ENCODE peak calls at places on chromosome 22, in seven cellular contexts. V is GM20000, C is prostate gland, M is stomach, B is tibial artery, U is left ventricle myocardium inferior, Z is SK-N-SH. L is an unnamed sample.
A peak's percentile ranks its signal among the peaks of the same experiment; 100 is the strongest.

GRCh38 chr22:47210112-47210657 is 447.7 kb downstream of the TBC1D22A start:
- DNase-seq in V (no peak), C (no peak), M (peak; percentile 11), B (no peak), U (no peak), Z (no peak), L (no peak)

GRCh38 chr22:45626198-45626651 is 45.4 kb upstream of the ATXN10 start:
- DNase-seq in V (no peak), C (peak; percentile 87), M (peak; percentile 63), B (no peak), U (no peak), Z (no peak), L (no peak)

GRCh38 chr22:35620624-35621245 is 3.6 kb upstream of the MB start:
- DNase-seq in V (no peak), C (no peak), M (no peak), B (no peak), U (no peak), Z (peak; percentile 77), L (no peak)

GRCh38 chr22:48503876-48504275 is 1323.8 kb downstream of the BRD1 start:
- DNase-seq in V (no peak), C (no peak), M (no peak), B (no peak), U (no peak), Z (no peak), L (no peak)

GRCh38 chr22:23575601-23576000 is 4.5 kb downstream of the IGLL1 start:
- DNase-seq in V (no peak), C (no peak), M (no peak), B (no peak), U (no peak), Z (no peak), L (no peak)

GRCh38 chr22:46147471-46148267 is 2.7 kb upstream of the PPARA start:
- DNase-seq in V (no peak), C (no peak), M (no peak), B (no peak), U (peak; percentile 69), Z (no peak), L (no peak)

GRCh38 chr22:48444320-48445112 is 1383.2 kb downstream of the BRD1 start:
- DNase-seq in V (peak; percentile 50), C (no peak), M (no peak), B (no peak), U (no peak), Z (no peak), L (no peak)

GRCh38 chr22:48438791-48439559 is 1388.7 kb downstream of the BRD1 start:
- DNase-seq in V (no peak), C (no peak), M (no peak), B (no peak), U (no peak), Z (no peak), L (no peak)

GRCh38 chr22:27241430-27242110 is 560.0 kb downstream of the MN1 start:
- DNase-seq in V (no peak), C (no peak), M (peak; percentile 43), B (no peak), U (peak; percentile 37), Z (peak; percentile 74), L (no peak)

GRCh38 chr22:20241579-20242392 is 26.3 kb downstream of the RTN4R start:
- DNase-seq in V (no peak), C (no peak), M (no peak), B (no peak), U (no peak), Z (no peak), L (no peak)

GRCh38 chr22:29117799-29118477 is 45.1 kb downstream of the KREMEN1 start:
- DNase-seq in V (no peak), C (no peak), M (no peak), B (no peak), U (no peak), Z (no peak), L (no peak)

GRCh38 chr22:44451016-44451415 is 47.0 kb downstream of the RTL6 start:
- DNase-seq in V (no peak), C (no peak), M (peak; percentile 19), B (no peak), U (no peak), Z (no peak), L (no peak)

GRCh38 chr22:27851974-27852713 is 50.6 kb upstream of the MN1 start:
- DNase-seq in V (no peak), C (no peak), M (no peak), B (no peak), U (no peak), Z (peak; percentile 74), L (no peak)

GRCh38 chr22:27598792-27599191 is 202.8 kb downstream of the MN1 start:
- DNase-seq in V (no peak), C (no peak), M (no peak), B (no peak), U (no peak), Z (no peak), L (no peak)

GRCh38 chr22:30640361-30640760 is 4.8 kb downstream of the SLC35E4 start:
- DNase-seq in V (no peak), C (no peak), M (no peak), B (no peak), U (no peak), Z (no peak), L (no peak)

GRCh38 chr22:27212617-27213177 is 555.3 kb downstream of the MIAT start:
- DNase-seq in V (no peak), C (peak; percentile 31), M (no peak), B (peak; percentile 95), U (peak; percentile 33), Z (no peak), L (peak; percentile 48)

DNA sequence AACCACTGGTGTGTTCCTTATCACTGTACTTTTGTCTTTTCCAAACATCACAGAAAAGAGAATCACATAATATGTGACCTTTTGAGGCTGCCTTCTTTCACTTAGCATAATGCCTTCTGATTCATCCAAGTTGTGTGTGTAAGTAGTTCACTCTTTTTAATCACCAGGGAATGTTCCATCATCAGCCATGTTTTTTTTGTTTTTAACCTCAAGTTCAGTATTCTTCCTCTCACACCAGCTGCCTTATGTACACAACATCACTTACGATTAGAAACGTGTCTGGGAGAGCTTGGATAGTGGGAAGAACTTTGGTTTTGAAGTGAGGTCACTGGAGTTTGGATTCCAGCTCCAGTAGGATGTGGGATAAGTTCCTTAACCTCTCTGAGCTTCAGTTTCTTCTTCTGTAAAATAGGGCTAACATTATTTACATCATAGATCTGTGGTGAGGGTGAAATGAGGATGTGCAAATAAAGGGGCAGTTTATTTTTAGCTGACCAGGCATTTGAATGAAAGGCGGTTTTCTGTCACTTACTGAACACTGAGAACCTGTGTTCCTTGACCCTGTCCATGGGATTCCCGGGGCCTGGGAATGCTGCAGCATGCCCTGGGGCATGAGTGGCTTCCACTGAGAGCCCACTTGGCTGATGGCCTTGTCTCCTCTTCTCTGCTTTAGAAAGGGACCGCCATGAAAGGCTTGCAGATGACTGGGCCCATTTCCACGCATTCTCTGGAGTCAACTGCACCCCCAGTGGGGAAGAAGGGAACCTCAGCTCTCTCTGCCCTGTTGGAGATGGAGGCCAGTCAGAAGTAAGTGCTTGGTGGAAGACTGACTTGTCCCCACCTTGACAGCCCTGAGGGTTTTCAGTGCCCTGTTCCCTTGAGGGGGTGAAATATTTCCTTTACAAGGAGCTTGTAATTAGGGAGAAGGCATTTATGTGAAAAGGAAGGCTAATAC is 92.6 kb downstream of the DEPDC5 start:
- DNase-seq in V (peak; percentile 34), C (no peak), M (no peak), B (no peak), U (no peak), Z (peak; percentile 25), L (no peak)
- TF ChIP-seq CTCF in V (no peak), C (no peak), M (no peak), B (no peak), U (peak; percentile 10), Z (peak; percentile 45), L (peak; percentile 16)

DNA sequence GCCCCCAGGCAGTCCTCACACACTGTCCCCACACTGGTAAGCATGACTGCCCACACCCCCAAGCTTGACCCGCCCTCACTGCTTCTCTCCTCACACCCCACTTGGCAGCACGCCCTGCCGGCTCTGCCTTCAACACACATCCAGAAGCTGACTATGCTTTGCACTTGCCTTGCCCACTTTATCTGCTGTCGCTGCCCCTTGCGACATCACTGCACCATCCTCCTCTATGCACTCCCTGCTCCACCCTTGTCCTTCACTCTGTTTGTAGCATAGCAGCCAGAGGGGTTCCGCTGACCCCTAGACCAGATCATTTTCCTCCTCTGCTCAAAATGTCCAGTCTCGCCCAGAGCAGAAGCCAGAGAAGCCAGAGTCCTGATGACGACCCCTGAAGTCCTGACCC is 25.3 kb upstream of the SLC25A1 start:
- DNase-seq in V (no peak), C (no peak), M (no peak), B (no peak), U (no peak), Z (no peak), L (no peak)
- TF ChIP-seq CTCF in V (no peak), C (no peak), M (no peak), B (no peak), U (no peak), Z (no peak), L (no peak)

DNA sequence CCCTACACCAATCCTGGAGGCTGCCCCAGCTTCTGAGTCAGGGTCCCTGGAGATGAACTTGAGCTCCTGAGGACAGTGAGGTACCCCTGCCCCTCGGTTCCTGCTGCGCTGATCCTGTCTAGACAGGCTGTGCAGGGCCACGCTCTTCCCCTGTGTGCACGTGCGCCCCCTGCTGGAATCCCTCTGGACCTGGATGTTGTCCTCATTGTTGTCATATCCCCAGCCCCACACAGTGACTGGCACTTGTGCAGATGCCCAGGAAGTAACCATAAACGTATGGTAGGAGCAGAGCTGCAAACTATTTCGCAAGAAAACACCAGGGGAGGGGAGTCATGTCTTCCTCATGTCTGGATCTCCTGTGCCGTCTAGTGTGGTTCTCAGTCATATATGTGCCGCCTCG is 114.7 kb downstream of the CRYBB2 start:
- DNase-seq in V (peak; percentile 54), C (peak; percentile 38), M (peak; percentile 72), B (no peak), U (peak; percentile 28), Z (no peak), L (peak; percentile 97)
- TF ChIP-seq CTCF in V (peak; percentile 30), C (peak; percentile 41), M (no peak), B (no peak), U (peak; percentile 55), Z (peak; percentile 35), L (peak; percentile 60)

GRCh38 chr22:22460060-22460459 is 48.5 kb downstream of the ZNF280B start:
- DNase-seq in V (no peak), C (no peak), M (no peak), B (no peak), U (no peak), Z (no peak), L (no peak)

GRCh38 chr22:22460635-22461034 is 47.9 kb downstream of the ZNF280B start:
- DNase-seq in V (no peak), C (no peak), M (no peak), B (no peak), U (no peak), Z (peak; percentile 10), L (no peak)

GRCh38 chr22:22461583-22461982 is 47.0 kb downstream of the ZNF280B start:
- DNase-seq in V (no peak), C (no peak), M (no peak), B (no peak), U (no peak), Z (no peak), L (no peak)

GRCh38 chr22:22462813-22463567 is 45.6 kb downstream of the ZNF280B start:
- DNase-seq in V (no peak), C (no peak), M (no peak), B (no peak), U (no peak), Z (peak; percentile 14), L (no peak)

DNA sequence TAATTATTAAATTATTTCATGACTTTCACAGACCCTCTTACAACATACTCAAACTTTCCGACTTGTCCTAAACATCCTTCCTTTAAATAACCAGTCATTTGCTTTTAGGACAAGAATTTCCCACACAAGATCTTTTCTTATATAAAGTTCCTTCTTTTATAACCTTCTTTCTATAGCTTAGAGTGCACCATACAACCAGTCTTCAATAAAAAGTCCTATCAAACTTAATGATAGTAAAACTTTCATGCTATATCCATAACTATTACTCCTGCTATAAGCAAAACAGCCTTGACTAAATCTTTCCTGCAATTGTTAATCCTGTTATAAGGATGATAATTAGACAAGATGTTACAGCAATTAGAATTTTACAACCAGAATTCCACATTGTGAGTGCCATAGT is 47.4 kb downstream of the ZNF280B start:
- DNase-seq in V (no peak), C (no peak), M (no peak), B (no peak), U (no peak), Z (no peak), L (no peak)
- TF ChIP-seq CTCF in V (no peak), C (no peak), M (no peak), B (no peak), U (no peak), Z (no peak), L (peak; percentile 5)

L was measured in endothelial cell.